ENCODE peak calls at places on chromosomes 4 and X, in six cellular contexts. D is fibroblast of mammary gland, G is spleen, X is nephron progenitor cell, T is suprapubic skin, S is Panc1. J is an unnamed sample.

GRCh38 chr4:75028196-75028854 is 95.4 kb downstream of the PARM1 start:
- DNase-seq in D (no peak), G (no peak), X (no peak), T (no peak), S (no peak), J (no peak)

GRCh38 chr4:24053906-24054305 is 164.1 kb upstream of the PPARGC1A start:
- DNase-seq in D (no peak), G (no peak), X (no peak), T (no peak), S (no peak), J (no peak)

GRCh38 chr4:82620126-82620525 is 58.3 kb upstream of the TMEM150C start:
- DNase-seq in D (no peak), G (no peak), X (no peak), T (no peak), S (no peak), J (no peak)

GRCh38 chrX:140723251-140723650 is 13.7 kb downstream of the LINC00632 start:
- DNase-seq in D (peak), G (no peak), X (no peak), T (no peak), S (no peak), J (no peak)

GRCh38 chrX:41718481-41719245 is 5.3 kb upstream of the GPR82 start:
- DNase-seq in D (no peak), G (no peak), X (peak), T (no peak), S (no peak), J (peak)

GRCh38 chrX:12949927-12950656 is 24.8 kb upstream of the TMSB4X start:
- DNase-seq in D (peak), G (peak), X (no peak), T (peak), S (no peak), J (no peak)

GRCh38 chrX:2676794-2677675 is 14.1 kb upstream of the CD99 start:
- DNase-seq in D (peak), G (no peak), X (no peak), T (no peak), S (no peak), J (no peak)

GRCh38 chr4:100258675-100259074 is 68.4 kb upstream of the DDIT4L start:
- DNase-seq in D (no peak), G (no peak), X (no peak), T (no peak), S (no peak), J (no peak)

GRCh38 chrX:50996930-50997329 is 86.4 kb downstream of the BMP15 start:
- DNase-seq in D (no peak), G (no peak), X (no peak), T (no peak), S (no peak), J (no peak)
- TF ChIP-seq CTCF in D (no peak), G (no peak), X (no peak), T (no peak), S (no peak), J (no peak)

GRCh38 chrX:16664626-16665025 is 14.7 kb downstream of the S100G start:
- DNase-seq in D (no peak), G (no peak), X (no peak), T (no peak), S (no peak), J (no peak)
- TF ChIP-seq CTCF in D (peak), G (no peak), X (no peak), T (no peak), S (no peak), J (no peak)

DNA sequence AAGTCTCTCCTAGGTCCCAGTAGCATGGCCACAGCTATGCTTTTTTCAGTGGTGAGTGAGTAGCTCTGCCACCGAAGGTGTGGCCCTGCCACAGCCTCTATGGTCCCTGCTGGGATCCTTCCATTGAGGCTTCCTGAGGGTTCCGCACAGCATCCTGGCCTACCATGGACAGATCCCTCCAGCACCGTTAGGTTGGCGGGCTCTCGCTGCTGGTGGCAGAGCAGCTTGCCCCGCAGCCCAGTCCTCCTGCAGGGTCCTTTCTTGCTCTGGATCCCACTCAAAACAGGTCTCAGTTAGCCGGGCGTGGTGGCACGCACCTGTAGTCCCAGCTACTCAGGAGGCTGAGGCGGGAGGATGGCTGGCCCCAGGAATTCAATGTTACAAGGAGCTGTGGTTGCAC is 2.4 kb upstream of the PDZD4 start:
- DNase-seq in D (no peak), G (no peak), X (peak), T (no peak), S (no peak), J (no peak)
- TF ChIP-seq CTCF in D (no peak), G (no peak), X (no peak), T (no peak), S (no peak), J (no peak)

GRCh38 chr4:181293014-181293413 is 950.2 kb upstream of the TENM3 start:
- DNase-seq in D (no peak), G (no peak), X (no peak), T (no peak), S (no peak), J (no peak)

GRCh38 chr4:181293541-181293940 is 949.7 kb upstream of the TENM3 start:
- DNase-seq in D (no peak), G (no peak), X (no peak), T (no peak), S (no peak), J (no peak)

GRCh38 chr4:181289203-181289602 is 954.0 kb upstream of the TENM3 start:
- DNase-seq in D (no peak), G (no peak), X (no peak), T (no peak), S (no peak), J (no peak)

GRCh38 chr4:181291615-181292014 is 951.6 kb upstream of the TENM3 start:
- DNase-seq in D (no peak), G (no peak), X (no peak), T (no peak), S (no peak), J (no peak)

DNA sequence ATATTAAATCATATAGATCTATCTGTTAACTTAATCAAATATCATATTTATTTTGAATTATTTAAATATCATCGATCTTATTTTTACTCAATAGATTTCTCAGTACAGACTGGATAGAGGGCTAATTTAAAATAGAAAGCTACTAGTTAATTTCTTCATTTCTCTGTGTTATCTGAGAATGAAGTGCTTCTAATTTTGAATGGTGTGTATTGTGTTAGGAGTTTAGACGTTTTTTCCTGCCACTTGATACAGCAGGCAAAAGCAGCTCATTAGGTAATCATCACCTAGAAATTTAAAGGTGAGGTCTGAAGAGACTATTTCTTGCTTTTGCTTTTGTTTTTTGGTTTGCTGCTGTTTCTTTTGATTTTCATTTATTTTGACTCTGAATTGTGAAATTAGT is 948.8 kb upstream of the TENM3 start:
- DNase-seq in D (no peak), G (no peak), X (no peak), T (no peak), S (no peak), J (no peak)
- TF ChIP-seq CTCF in D (no peak), G (no peak), X (no peak), T (no peak), S (no peak), J (no peak)

GRCh38 chr4:153518001-153518400 is 51.8 kb downstream of the TMEM131L start:
- DNase-seq in D (no peak), G (no peak), X (no peak), T (no peak), S (no peak), J (no peak)
- TF ChIP-seq CTCF in D (no peak), G (no peak), X (no peak), T (no peak), S (no peak), J (no peak)

J was measured in progenitor cell of endocrine pancreas.